ENCODE peak calls at places on chromosome 16, in five cellular contexts. H is gastrocnemius medialis, W is prostate gland, N is Karpas-422, T is MM.1S. S is an unnamed sample.

GRCh38 chr16:31077024-31077423 is 2.8 kb downstream of the ZNF646 start:
- DNase-seq in H (no peak), W (no peak), N (no peak), T (no peak), S (no peak)

GRCh38 chr16:75109732-75110243 is 6.8 kb downstream of the LDHD start:
- DNase-seq in H (peak; percentile 99), W (no peak), N (peak; percentile 78), T (no peak), S (peak; percentile 65)

GRCh38 chr16:79409970-79410369 is 190.6 kb downstream of the MAF start:
- DNase-seq in H (no peak), W (no peak), N (peak; percentile 50), T (no peak), S (no peak)

GRCh38 chr16:27579086-27579980 is 29.4 kb downstream of the KATNIP start:
- DNase-seq in H (no peak), W (no peak), N (peak; percentile 40), T (no peak), S (no peak)

GRCh38 chr16:46428108-46429061 is 192.8 kb downstream of the SHCBP1 start:
- DNase-seq in H (no peak), W (no peak), N (no peak), T (no peak), S (no peak)

GRCh38 chr16:51084074-51084928 is 66.8 kb downstream of the SALL1 start:
- DNase-seq in H (no peak), W (no peak), N (no peak), T (no peak), S (no peak)

GRCh38 chr16:8660841-8661301 is 13.5 kb upstream of the ABAT start:
- DNase-seq in H (peak; percentile 35), W (peak; percentile 61), N (peak; percentile 87), T (peak; percentile 49), S (peak; percentile 77)

GRCh38 chr16:83802135-83802534 is 5.6 kb upstream of the HSBP1 start:
- DNase-seq in H (no peak), W (peak; percentile 69), N (no peak), T (no peak), S (no peak)

GRCh38 chr16:27330542-27330941 is 16.8 kb downstream of the IL4R start:
- DNase-seq in H (peak; percentile 45), W (no peak), N (no peak), T (no peak), S (peak; percentile 49)

GRCh38 chr16:71460246-71460645 is 1.8 kb downstream of the ZNF23 start:
- DNase-seq in H (no peak), W (no peak), N (no peak), T (no peak), S (no peak)

GRCh38 chr16:28585674-28586073 is 11.2 kb downstream of the SULT1A2 start:
- DNase-seq in H (no peak), W (no peak), N (no peak), T (no peak), S (no peak)

GRCh38 chr16:30131869-30132475 is 9.0 kb upstream of the MAPK3 start:
- DNase-seq in H (no peak), W (no peak), N (no peak), T (no peak), S (no peak)

GRCh38 chr16:5526826-5527225 is 429.2 kb upstream of the EEF2KMT start:
- DNase-seq in H (no peak), W (no peak), N (no peak), T (no peak), S (no peak)

GRCh38 chr16:77531741-77532140 is 96.9 kb upstream of the ADAMTS18 start:
- DNase-seq in H (no peak), W (no peak), N (no peak), T (no peak), S (no peak)

GRCh38 chr16:75000481-75001081 is 1.8 kb downstream of the ZNRF1 start:
- DNase-seq in H (no peak), W (no peak), N (no peak), T (no peak), S (no peak)

GRCh38 chr16:66069576-66069975 is 296.9 kb upstream of the CDH5 start:
- DNase-seq in H (no peak), W (no peak), N (no peak), T (no peak), S (no peak)

GRCh38 chr16:8949536-8950418 is 13.9 kb downstream of the USP7 start:
- DNase-seq in H (no peak), W (no peak), N (no peak), T (no peak), S (no peak)

GRCh38 chr16:12340151-12340733 is 363.7 kb downstream of the SNX29 start:
- DNase-seq in H (no peak), W (peak; percentile 36), N (peak; percentile 65), T (peak; percentile 24), S (no peak)

GRCh38 chr16:13935408-13935807 is 15.5 kb downstream of the ERCC4 start:
- DNase-seq in H (no peak), W (no peak), N (no peak), T (no peak), S (no peak)

GRCh38 chr16:54026456-54026855 is 260.1 kb downstream of the IRX3 start:
- DNase-seq in H (no peak), W (no peak), N (no peak), T (no peak), S (no peak)

GRCh38 chr16:26453215-26453614 is 613.5 kb upstream of the C16orf82 start:
- DNase-seq in H (no peak), W (no peak), N (peak; percentile 43), T (no peak), S (no peak)

GRCh38 chr16:85172465-85173071 is 60.3 kb upstream of the CIBAR2 start:
- DNase-seq in H (peak; percentile 81), W (no peak), N (no peak), T (no peak), S (peak; percentile 82)

GRCh38 chr16:75296606-75297005 is 45.2 kb upstream of the BCAR1 start:
- DNase-seq in H (peak; percentile 32), W (no peak), N (no peak), T (no peak), S (peak; percentile 52)

GRCh38 chr16:56353054-56353921 is 72.1 kb downstream of the AMFR start:
- DNase-seq in H (peak; percentile 35), W (no peak), N (no peak), T (no peak), S (peak; percentile 3)

GRCh38 chr16:88732172-88732960 is 26.1 kb downstream of the CTU2 start:
- DNase-seq in H (no peak), W (no peak), N (peak; percentile 77), T (no peak), S (no peak)

GRCh38 chr16:63363738-63364137 is 1327.5 kb upstream of the CDH8 start:
- DNase-seq in H (no peak), W (no peak), N (no peak), T (no peak), S (no peak)

GRCh38 chr16:65655802-65656201 is 533.9 kb upstream of the CDH11 start:
- DNase-seq in H (no peak), W (no peak), N (no peak), T (no peak), S (no peak)

GRCh38 chr16:56203052-56203451 is 11.8 kb downstream of the GNAO1 start:
- DNase-seq in H (no peak), W (no peak), N (peak; percentile 92), T (peak; percentile 30), S (no peak)

DNA sequence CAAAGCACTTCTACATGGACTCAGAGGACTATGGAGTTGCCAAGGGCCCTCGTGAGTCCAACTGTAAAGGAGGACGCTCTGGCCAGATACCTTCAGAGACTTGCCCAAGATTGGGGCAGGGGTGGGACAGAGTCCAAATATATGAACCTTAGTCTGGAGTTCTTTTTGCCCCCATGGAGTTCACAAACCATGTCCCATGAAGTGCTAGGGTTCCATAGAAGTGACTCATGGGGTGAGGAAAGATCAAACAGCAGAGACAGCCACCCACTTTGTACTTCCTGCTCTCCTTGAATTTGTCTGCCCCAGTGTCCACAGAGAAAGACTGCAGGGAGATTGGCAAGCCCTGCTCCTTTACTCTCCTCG is 29.0 kb downstream of the SRL start:
- DNase-seq in H (peak; percentile 89), W (no peak), N (no peak), T (no peak), S (no peak)
- H3K27ac ChIP-seq in H (peak overlapping the region; percentile 97), W (peak overlapping the region; percentile 58), N (no peak overlapping the region), T (no peak overlapping the region), S (no peak overlapping the region)

GRCh38 chr16:67463059-67463458 is 17.9 kb downstream of the ATP6V0D1 start:
- DNase-seq in H (no peak), W (peak; percentile 59), N (no peak), T (no peak), S (no peak)
- H3K4me1 ChIP-seq in H (peaks cover 85% of the 10 kb centered on the region), W (peaks cover 46% of the 10 kb centered on the region), N (peaks cover 10% of the 10 kb centered on the region), T (no peaks in the 10 kb centered on the region), S (peaks cover 82% of the 10 kb centered on the region)

GRCh38 chr16:7303677-7304200 is 28.9 kb upstream of the RBFOX1 start:
- DNase-seq in H (no peak), W (no peak), N (no peak), T (no peak), S (no peak)

GRCh38 chr16:7304257-7304656 is 28.4 kb upstream of the RBFOX1 start:
- DNase-seq in H (no peak), W (no peak), N (no peak), T (no peak), S (no peak)

GRCh38 chr16:7304932-7305331 is 27.7 kb upstream of the RBFOX1 start:
- DNase-seq in H (no peak), W (no peak), N (no peak), T (no peak), S (no peak)

DNA sequence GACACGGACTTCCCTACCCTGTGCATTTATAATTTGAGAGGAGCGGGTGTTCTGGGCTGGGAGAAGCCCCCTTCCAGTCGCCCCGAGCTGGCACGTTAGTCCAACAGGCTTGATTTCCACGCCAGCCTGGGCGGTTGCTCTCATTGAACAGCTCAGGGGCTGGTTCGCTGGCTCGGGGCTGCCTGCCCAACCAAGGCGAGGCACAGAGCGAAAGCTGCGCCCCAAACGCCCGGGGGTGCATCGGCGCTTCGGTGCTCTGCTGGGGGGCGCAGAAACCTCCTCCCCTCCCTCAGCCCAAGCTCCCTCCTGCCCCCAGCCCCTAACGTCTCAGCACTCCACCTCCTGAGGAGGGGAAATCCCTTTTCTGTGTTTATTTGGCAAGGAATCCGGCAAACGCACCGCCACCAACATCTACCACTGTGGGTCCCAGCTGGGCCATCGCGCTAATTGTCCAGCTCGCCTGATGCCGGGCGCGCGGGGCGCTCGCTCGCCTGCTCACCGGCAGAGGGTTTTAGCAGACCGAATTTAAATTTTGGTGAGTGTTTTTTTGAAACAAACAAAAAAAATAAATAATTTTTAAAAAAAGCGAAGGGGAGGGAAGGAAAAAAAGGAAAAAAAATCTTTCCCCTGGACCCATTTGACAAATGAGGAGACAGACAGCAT is 29.5 kb upstream of the RBFOX1 start:
- DNase-seq in H (no peak), W (no peak), N (no peak), T (no peak), S (no peak)
- H3K4me3 ChIP-seq in H (peak overlapping the region; percentile 55), W (peak overlapping the region; percentile 8), N (no peak overlapping the region), T (no peak overlapping the region), S (peak overlapping the region; percentile 23)

GRCh38 chr16:1153480-1154160 is 714 bp downstream of the CACNA1H start:
- DNase-seq in H (no peak), W (no peak), N (no peak), T (no peak), S (no peak)
- H3K27ac ChIP-seq in H (no peak overlapping the region), W (peak overlapping the region; percentile 76), N (no peak overlapping the region), T (no peak overlapping the region), S (peak overlapping the region; percentile 82)

GRCh38 chr16:1178295-1178910 is 25.5 kb downstream of the CACNA1H start:
- DNase-seq in H (no peak), W (no peak), N (no peak), T (no peak), S (no peak)
- H3K4me1 ChIP-seq in H (no peaks in the 10 kb centered on the region), W (no peaks in the 10 kb centered on the region), N (no peaks in the 10 kb centered on the region), T (no peaks in the 10 kb centered on the region), S (peaks cover 28% of the 10 kb centered on the region)